ENCODE peak calls at places on chromosomes 11 and 22, in five cellular contexts. F is HCT116, H is WERI-Rb-1, G is cardiac muscle cell, Q is mammary epithelial cell. O is an unnamed sample.

GRCh38 chr11:43573233-43573632 is 107.3 kb upstream of the HSD17B12 start:
- DNase-seq in Q (no peak), H (peak; percentile 47), F (peak; percentile 16), G (peak; percentile 78), O (no peak)

GRCh38 chr11:61290905-61291690 is 4.0 kb downstream of the VWCE start:
- DNase-seq in Q (no peak), H (no peak), G (no peak), F (no peak), O (no peak)

GRCh38 chr22:46432164-46433068 is 96.9 kb downstream of the TRMU start:
- DNase-seq in Q (no peak), H (no peak), G (no peak), F (no peak), O (no peak)

GRCh38 chr11:4769838-4770237 is at the start of gene OR51F1:
- DNase-seq in Q (no peak), H (no peak), F (no peak), G (no peak), O (no peak)

GRCh38 chr11:5679811-5680210 is 5.1 kb downstream of the TRIM5 start:
- DNase-seq in Q (no peak), G (no peak), F (no peak), H (no peak), O (no peak)

GRCh38 chr11:35531246-35531645 is 5.8 kb upstream of the PAMR1 start:
- DNase-seq in H (no peak), G (no peak), F (no peak), Q (no peak), O (no peak)

GRCh38 chr11:117171648-117172051 is 6.9 kb upstream of the SIDT2 start:
- DNase-seq in F (no peak), G (peak; percentile 25), Q (no peak), H (no peak), O (no peak)

GRCh38 chr11:125995313-125995712 is 49.5 kb downstream of the VSIG10L2 start:
- DNase-seq in G (no peak), F (no peak), H (no peak), Q (no peak), O (no peak)

GRCh38 chr11:1761110-1761856 is 2.4 kb downstream of the CTSD start:
- DNase-seq in G (no peak), H (no peak), F (no peak), Q (no peak), O (no peak)

GRCh38 chr11:60169264-60169915 is 13.5 kb downstream of the MS4A6A start:
- DNase-seq in Q (peak; percentile 97), H (peak; percentile 9), G (no peak), F (peak; percentile 27), O (peak; percentile 53)

GRCh38 chr11:66224226-66224850 is 44.1 kb upstream of the RAB1B start:
- DNase-seq in F (no peak), G (no peak), H (no peak), Q (no peak), O (no peak)

GRCh38 chr22:50293441-50294318 is 13.8 kb downstream of the PLXNB2 start:
- DNase-seq in F (no peak), Q (peak; percentile 58), H (no peak), G (peak; percentile 87), O (no peak)

GRCh38 chr11:130260735-130261134 is 54.0 kb downstream of the ZBTB44 start:
- DNase-seq in G (no peak), H (no peak), Q (no peak), F (no peak), O (no peak)

GRCh38 chr11:93478841-93479240 is 64.3 kb downstream of the SMCO4 start:
- DNase-seq in H (no peak), Q (no peak), F (no peak), G (no peak), O (no peak)

GRCh38 chr11:115872418-115872817 is 368.2 kb upstream of the CADM1 start:
- DNase-seq in G (no peak), H (no peak), Q (no peak), F (no peak), O (no peak)

GRCh38 chr22:49966041-49966715 is 5.6 kb downstream of the PIM3 start:
- DNase-seq in H (no peak), Q (no peak), G (no peak), F (no peak), O (no peak)

GRCh38 chr11:31397239-31397834 is 27.7 kb downstream of the DNAJC24 start:
- DNase-seq in G (peak; percentile 34), F (no peak), Q (peak; percentile 2), H (no peak), O (peak; percentile 8)

GRCh38 chr22:26461188-26461810 is 22.3 kb downstream of the HPS4 start:
- DNase-seq in Q (peak; percentile 12), F (peak; percentile 18), G (peak; percentile 81), H (peak; percentile 92), O (peak; percentile 47)

GRCh38 chr22:46053563-46054090 is 76.7 kb upstream of the WNT7B start:
- DNase-seq in Q (peak; percentile 78), H (no peak), F (no peak), G (no peak), O (peak; percentile 79)

GRCh38 chr22:27594020-27594419 is 207.5 kb downstream of the MN1 start:
- DNase-seq in F (no peak), H (no peak), G (no peak), Q (no peak), O (no peak)

GRCh38 chr22:27597703-27598444 is 203.7 kb downstream of the MN1 start:
- DNase-seq in G (no peak), Q (peak; percentile 28), F (peak; percentile 22), H (no peak), O (peak; percentile 55)

GRCh38 chr22:27593378-27593777 is 208.2 kb downstream of the MN1 start:
- DNase-seq in H (no peak), Q (no peak), F (no peak), G (no peak), O (no peak)

GRCh38 chr22:27596133-27596905 is 205.2 kb downstream of the MN1 start:
- DNase-seq in F (no peak), H (no peak), Q (no peak), G (no peak), O (no peak)

DNA sequence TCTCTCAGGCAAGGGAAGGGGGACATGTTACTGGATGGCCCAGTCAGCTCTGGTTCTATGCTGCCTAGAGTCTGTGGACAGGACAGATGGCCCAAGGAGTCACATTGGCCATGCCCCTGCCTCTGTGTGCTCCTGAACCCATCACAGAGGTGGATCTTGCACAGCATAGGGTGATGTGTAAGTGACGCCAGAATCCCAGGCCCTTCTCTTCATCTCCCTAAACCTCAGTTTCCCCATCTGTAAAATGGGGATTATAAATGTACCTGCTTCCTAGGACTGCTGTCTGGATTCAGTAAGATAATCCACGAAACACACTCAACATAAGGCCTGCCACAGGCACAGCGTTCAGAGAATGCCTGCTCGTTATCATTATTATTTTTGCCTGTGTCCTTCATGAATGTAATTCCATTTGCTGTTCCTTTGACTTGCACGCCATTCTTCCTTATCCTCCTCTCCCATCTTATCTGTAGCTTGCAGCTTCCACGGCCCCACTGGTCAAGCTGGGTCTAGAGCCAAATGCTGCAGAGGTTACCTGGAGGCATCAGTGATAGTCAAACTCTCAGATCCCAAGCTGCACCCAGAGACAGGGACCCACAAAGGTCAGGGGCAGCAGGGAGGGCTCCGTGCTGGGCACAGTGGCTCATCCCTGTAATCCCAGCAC is 207.0 kb downstream of the MN1 start:
- DNase-seq in Q (no peak), H (no peak), G (no peak), F (no peak), O (no peak)
- TF ChIP-seq CTCF in Q (no peak), H (no peak), G (no peak), F (no peak), O (no peak)

GRCh38 chr11:76085321-76085720 is 121.0 kb downstream of the WNT11 start:
- DNase-seq in G (no peak), F (no peak), H (no peak), Q (no peak), O (no peak)

GRCh38 chr11:76090821-76091220 is 115.5 kb downstream of the WNT11 start:
- DNase-seq in F (no peak), G (no peak), H (no peak), Q (no peak), O (no peak)

GRCh38 chr11:76087749-76088148 is 118.6 kb downstream of the WNT11 start:
- DNase-seq in G (no peak), Q (no peak), F (no peak), H (no peak), O (no peak)

GRCh38 chr11:76083563-76084451 is 122.5 kb downstream of the WNT11 start:
- DNase-seq in H (no peak), F (no peak), Q (no peak), G (no peak), O (no peak)

DNA sequence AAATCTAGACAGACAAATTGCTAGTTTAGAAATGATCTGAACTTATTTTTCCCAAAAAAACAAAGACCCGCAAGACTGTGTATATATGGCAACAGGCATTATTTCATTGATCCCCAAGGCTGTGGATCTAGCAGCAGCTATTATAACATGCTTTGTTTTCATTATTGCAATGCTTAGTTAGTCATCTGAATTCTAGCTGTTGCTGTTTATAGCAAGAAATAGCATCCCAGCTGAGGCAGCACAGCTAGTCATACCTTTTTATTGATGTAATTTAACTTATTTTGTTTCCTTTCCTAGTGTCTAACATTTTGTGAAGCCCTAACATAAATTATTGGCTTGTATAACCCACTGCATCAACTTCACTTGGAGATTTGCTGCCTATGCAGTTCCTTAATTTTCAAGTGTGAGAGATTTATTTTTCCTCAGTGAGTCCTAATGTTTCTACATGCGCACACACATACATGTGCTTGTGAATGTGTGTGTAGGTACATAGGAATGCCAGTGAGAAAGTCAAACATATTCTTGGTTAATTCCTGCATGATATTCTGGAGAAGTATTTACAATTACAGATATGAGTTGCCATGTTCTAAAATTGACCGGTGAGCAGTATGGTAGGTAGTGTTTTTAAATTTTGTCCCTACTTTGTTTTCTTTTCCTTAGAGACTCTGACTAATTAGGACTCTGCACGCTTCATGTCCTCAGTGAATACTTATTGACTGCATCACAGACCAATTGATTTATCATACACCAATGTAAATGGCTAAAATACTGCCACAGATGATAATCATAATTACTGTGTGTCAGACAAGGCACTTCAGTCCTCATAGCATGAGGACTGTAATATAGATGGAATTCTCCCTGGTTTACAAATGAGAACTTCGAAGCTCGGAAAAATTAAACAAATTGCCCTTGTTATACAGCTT is 119.3 kb downstream of the WNT11 start:
- DNase-seq in G (no peak), Q (no peak), H (no peak), F (no peak), O (no peak)
- H3K27ac ChIP-seq in G (no peak overlapping the region), Q (no peak overlapping the region), H (no peak overlapping the region), F (no peak overlapping the region), O (no peak overlapping the region)

GRCh38 chr11:102637731-102638130 is 12.6 kb upstream of the MMP20 start:
- DNase-seq in F (no peak), Q (no peak), G (no peak), H (no peak), O (peak; percentile 35)

GRCh38 chr11:102643941-102644340 is 18.8 kb upstream of the MMP20 start:
- DNase-seq in H (no peak), Q (no peak), G (no peak), F (no peak), O (no peak)

GRCh38 chr11:102640946-102641345 is 15.8 kb upstream of the MMP20 start:
- DNase-seq in H (no peak), G (no peak), F (no peak), Q (no peak), O (no peak)

DNA sequence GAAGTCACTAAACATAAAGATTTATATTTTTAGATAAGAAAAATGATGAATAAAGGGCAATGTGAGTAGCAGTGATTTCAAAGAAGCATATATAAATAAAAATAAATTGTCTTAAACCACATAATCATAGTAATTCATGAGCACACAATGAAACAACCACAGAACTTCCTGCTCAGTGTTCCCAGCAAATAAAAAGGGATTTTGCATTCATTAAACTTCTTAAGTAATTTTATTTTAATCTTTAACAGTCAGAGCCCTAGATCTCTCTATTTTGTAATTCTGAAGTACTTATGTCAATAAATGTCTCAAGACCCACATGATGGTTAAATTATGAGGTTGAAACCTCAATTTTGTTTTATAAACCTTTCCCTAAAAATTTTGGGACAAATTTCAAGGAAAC is 14.5 kb upstream of the MMP20 start:
- DNase-seq in Q (no peak), G (no peak), H (no peak), F (no peak), O (no peak)
- TF ChIP-seq CTCF in Q (no peak), G (no peak), H (no peak), F (no peak), O (no peak)

GRCh38 chr11:113408206-113408605 is 20.6 kb downstream of the ANKK1 start:
- DNase-seq in G (no peak), Q (no peak), F (no peak), H (no peak), O (no peak)
- H3K27ac ChIP-seq in G (no peak overlapping the region), Q (no peak overlapping the region), F (no peak overlapping the region), H (no peak overlapping the region), O (no peak overlapping the region)